ENCODE peak calls at places on chromosome 12, in four cellular contexts. One of them, this sample, is unnamed. For H3K36me3, the result is how much of the 10 kb centered on the place peaks cover.

GRCh38 chr12:47387991-47388390 is 308.2 kb upstream of the AMIGO2 start:
- DNase-seq in neural progenitor cell: no peak
- DNase-seq in endothelial cell of umbilical vein: no peak
- DNase-seq in PC-3: no peak
- DNase-seq in this sample: no peak

GRCh38 chr12:105426766-105427165 is 96.3 kb downstream of the C12orf75 start:
- DNase-seq in neural progenitor cell: no peak
- DNase-seq in endothelial cell of umbilical vein: no peak
- DNase-seq in PC-3: no peak
- DNase-seq in this sample: no peak

GRCh38 chr12:103821773-103822172 is 19.3 kb downstream of the NT5DC3 start:
- DNase-seq in neural progenitor cell: no peak
- DNase-seq in endothelial cell of umbilical vein: no peak
- DNase-seq in PC-3: peak
- DNase-seq in this sample: peak

GRCh38 chr12:103791350-103791920 is 49.6 kb downstream of the NT5DC3 start:
- DNase-seq in neural progenitor cell: no peak
- DNase-seq in endothelial cell of umbilical vein: no peak
- DNase-seq in PC-3: peak
- DNase-seq in this sample: no peak

GRCh38 chr12:121713257-121714155 is 954 bp downstream of the TMEM120B start:
- DNase-seq in neural progenitor cell: no peak
- DNase-seq in endothelial cell of umbilical vein: no peak
- DNase-seq in PC-3: peak
- DNase-seq in this sample: peak

GRCh38 chr12:47712171-47712570 is 6.3 kb upstream of the RPAP3 start:
- DNase-seq in neural progenitor cell: no peak
- DNase-seq in endothelial cell of umbilical vein: no peak
- DNase-seq in PC-3: no peak
- DNase-seq in this sample: no peak

GRCh38 chr12:54304187-54304810 is 3.5 kb upstream of the NFE2 start:
- DNase-seq in neural progenitor cell: no peak
- DNase-seq in endothelial cell of umbilical vein: no peak
- DNase-seq in PC-3: peak
- DNase-seq in this sample: peak

GRCh38 chr12:16857456-16857923 is 251.5 kb upstream of the LMO3 start:
- DNase-seq in neural progenitor cell: no peak
- DNase-seq in endothelial cell of umbilical vein: no peak
- DNase-seq in PC-3: no peak
- DNase-seq in this sample: no peak

GRCh38 chr12:107109726-107110518 is 16.6 kb upstream of the CRY1 start:
- DNase-seq in neural progenitor cell: no peak
- DNase-seq in endothelial cell of umbilical vein: no peak
- DNase-seq in PC-3: no peak
- DNase-seq in this sample: peak

GRCh38 chr12:104304261-104305004 is 894 bp downstream of the EID3 start:
- DNase-seq in neural progenitor cell: no peak
- DNase-seq in endothelial cell of umbilical vein: no peak
- DNase-seq in PC-3: no peak
- DNase-seq in this sample: no peak

GRCh38 chr12:12336049-12336411 is 14.0 kb downstream of the MANSC1 start:
- DNase-seq in neural progenitor cell: no peak
- DNase-seq in endothelial cell of umbilical vein: peak
- DNase-seq in PC-3: no peak
- DNase-seq in this sample: peak

GRCh38 chr12:100473716-100474150 is at the start of gene NR1H4:
- DNase-seq in neural progenitor cell: no peak
- DNase-seq in endothelial cell of umbilical vein: no peak
- DNase-seq in PC-3: no peak
- DNase-seq in this sample: no peak

GRCh38 chr12:38926501-38926900 is 21.1 kb upstream of the CPNE8 start:
- DNase-seq in neural progenitor cell: no peak
- DNase-seq in endothelial cell of umbilical vein: no peak
- DNase-seq in PC-3: no peak
- DNase-seq in this sample: no peak

GRCh38 chr12:15631007-15631715 is 158.0 kb downstream of the EPS8 start:
- DNase-seq in neural progenitor cell: no peak
- DNase-seq in endothelial cell of umbilical vein: no peak
- DNase-seq in PC-3: no peak
- DNase-seq in this sample: no peak

GRCh38 chr12:78674311-78675085 is 190.1 kb upstream of the SYT1 start:
- DNase-seq in neural progenitor cell: no peak
- DNase-seq in endothelial cell of umbilical vein: no peak
- DNase-seq in PC-3: no peak
- DNase-seq in this sample: peak

GRCh38 chr12:67269632-67270578 is 747 bp downstream of the CAND1 start:
- DNase-seq in neural progenitor cell: peak
- DNase-seq in endothelial cell of umbilical vein: peak
- DNase-seq in PC-3: peak
- DNase-seq in this sample: peak

GRCh38 chr12:86186449-86186848 is 69.7 kb downstream of the MGAT4C start:
- DNase-seq in neural progenitor cell: peak
- DNase-seq in endothelial cell of umbilical vein: no peak
- DNase-seq in PC-3: peak
- DNase-seq in this sample: no peak

GRCh38 chr12:52768479-52769200 is 8.5 kb downstream of the KRT76 start:
- DNase-seq in neural progenitor cell: no peak
- DNase-seq in endothelial cell of umbilical vein: no peak
- DNase-seq in PC-3: no peak
- DNase-seq in this sample: no peak

GRCh38 chr12:69580074-69580473 is 5.2 kb upstream of the CCT2 start:
- DNase-seq in neural progenitor cell: no peak
- DNase-seq in endothelial cell of umbilical vein: no peak
- DNase-seq in PC-3: no peak
- DNase-seq in this sample: no peak

GRCh38 chr12:132827763-132828703 is 636 bp downstream of the GOLGA3 start:
- DNase-seq in neural progenitor cell: no peak
- DNase-seq in endothelial cell of umbilical vein: peak
- DNase-seq in PC-3: peak
- DNase-seq in this sample: peak

GRCh38 chr12:75712223-75712622 is 200.8 kb upstream of the KRR1 start:
- DNase-seq in neural progenitor cell: no peak
- DNase-seq in endothelial cell of umbilical vein: no peak
- DNase-seq in PC-3: peak
- DNase-seq in this sample: no peak

GRCh38 chr12:108711486-108712163 is 19.7 kb downstream of the CORO1C start:
- DNase-seq in neural progenitor cell: no peak
- DNase-seq in endothelial cell of umbilical vein: no peak
- DNase-seq in PC-3: no peak
- DNase-seq in this sample: no peak

GRCh38 chr12:116039081-116039480 is 238.4 kb downstream of the MED13L start:
- DNase-seq in neural progenitor cell: no peak
- DNase-seq in endothelial cell of umbilical vein: no peak
- DNase-seq in PC-3: no peak
- DNase-seq in this sample: no peak

GRCh38 chr12:122788387-122788786 is 14.0 kb downstream of the CCDC62 start:
- DNase-seq in neural progenitor cell: no peak
- DNase-seq in endothelial cell of umbilical vein: no peak
- DNase-seq in PC-3: peak
- DNase-seq in this sample: peak

GRCh38 chr12:126182619-126183236 is 1117.5 kb downstream of the AACS start:
- DNase-seq in neural progenitor cell: no peak
- DNase-seq in endothelial cell of umbilical vein: no peak
- DNase-seq in PC-3: no peak
- DNase-seq in this sample: peak

GRCh38 chr12:24396266-24396665 is 446.8 kb upstream of the SOX5 start:
- DNase-seq in neural progenitor cell: peak
- DNase-seq in endothelial cell of umbilical vein: no peak
- DNase-seq in PC-3: no peak
- DNase-seq in this sample: no peak

GRCh38 chr12:115648463-115648862 is 629.0 kb downstream of the MED13L start:
- DNase-seq in neural progenitor cell: no peak
- DNase-seq in endothelial cell of umbilical vein: no peak
- DNase-seq in PC-3: peak
- DNase-seq in this sample: peak

GRCh38 chr12:116717466-116718457 is 20.1 kb downstream of the SPRING1 start:
- DNase-seq in neural progenitor cell: no peak
- DNase-seq in endothelial cell of umbilical vein: no peak
- DNase-seq in PC-3: no peak
- DNase-seq in this sample: no peak

GRCh38 chr12:42326466-42327226 is 679 bp downstream of the PPHLN1 start:
- DNase-seq in neural progenitor cell: peak
- DNase-seq in endothelial cell of umbilical vein: peak
- DNase-seq in PC-3: peak
- DNase-seq in this sample: peak

GRCh38 chr12:97595936-97596335 is 133.3 kb downstream of the RMST start:
- DNase-seq in neural progenitor cell: no peak
- DNase-seq in endothelial cell of umbilical vein: peak
- DNase-seq in PC-3: peak
- DNase-seq in this sample: no peak

GRCh38 chr12:43544703-43545102 is 7.3 kb downstream of the ADAMTS20 start:
- DNase-seq in neural progenitor cell: peak
- DNase-seq in endothelial cell of umbilical vein: no peak
- DNase-seq in PC-3: no peak
- DNase-seq in this sample: no peak

GRCh38 chr12:52370906-52371608 is 3.8 kb upstream of the KRT85 start:
- DNase-seq in neural progenitor cell: peak
- DNase-seq in endothelial cell of umbilical vein: peak
- DNase-seq in PC-3: no peak
- DNase-seq in this sample: peak

GRCh38 chr12:12333980-12334709 is 15.9 kb downstream of the MANSC1 start:
- DNase-seq in neural progenitor cell: peak
- DNase-seq in endothelial cell of umbilical vein: peak
- DNase-seq in PC-3: peak
- DNase-seq in this sample: peak

GRCh38 chr12:51247523-51248206 is 9.0 kb downstream of the DAZAP2 start:
- DNase-seq in neural progenitor cell: no peak
- DNase-seq in endothelial cell of umbilical vein: no peak
- DNase-seq in PC-3: no peak
- DNase-seq in this sample: no peak

GRCh38 chr12:131066207-131066885 is 112.6 kb downstream of the ADGRD1 start:
- DNase-seq in neural progenitor cell: no peak
- DNase-seq in endothelial cell of umbilical vein: no peak
- DNase-seq in PC-3: no peak
- DNase-seq in this sample: no peak
- H3K9ac ChIP-seq in neural progenitor cell: no peak
- H3K9ac ChIP-seq in endothelial cell of umbilical vein: no peak
- H3K9ac ChIP-seq in PC-3: no peak
- H3K9ac ChIP-seq in this sample: no peak

GRCh38 chr12:131720241-131720640 is 9.4 kb downstream of the SFSWAP start:
- DNase-seq in neural progenitor cell: no peak
- DNase-seq in endothelial cell of umbilical vein: no peak
- DNase-seq in PC-3: peak
- DNase-seq in this sample: no peak

GRCh38 chr12:131721548-131721947 is 10.7 kb downstream of the SFSWAP start:
- DNase-seq in neural progenitor cell: no peak
- DNase-seq in endothelial cell of umbilical vein: no peak
- DNase-seq in PC-3: no peak
- DNase-seq in this sample: no peak

GRCh38 chr12:131720921-131721320 is 10.0 kb downstream of the SFSWAP start:
- DNase-seq in neural progenitor cell: no peak
- DNase-seq in endothelial cell of umbilical vein: no peak
- DNase-seq in PC-3: no peak
- DNase-seq in this sample: no peak

GRCh38 chr12:131724534-131724933 is 13.6 kb downstream of the SFSWAP start:
- DNase-seq in neural progenitor cell: no peak
- DNase-seq in endothelial cell of umbilical vein: no peak
- DNase-seq in PC-3: no peak
- DNase-seq in this sample: no peak

GRCh38 chr12:131723532-131723931 is 12.6 kb downstream of the SFSWAP start:
- DNase-seq in neural progenitor cell: peak
- DNase-seq in endothelial cell of umbilical vein: no peak
- DNase-seq in PC-3: no peak
- DNase-seq in this sample: no peak
- H3K36me3 ChIP-seq in neural progenitor cell: under half
- H3K36me3 ChIP-seq in endothelial cell of umbilical vein: under half
- H3K36me3 ChIP-seq in PC-3: half or more
- H3K36me3 ChIP-seq in this sample: half or more

GRCh38 chr12:112124918-112125249 is 476 bp upstream of the TRAFD1 start:
- DNase-seq in neural progenitor cell: no peak
- DNase-seq in endothelial cell of umbilical vein: no peak
- DNase-seq in PC-3: no peak
- DNase-seq in this sample: no peak

GRCh38 chr12:112125250-112125999 is at the start of gene TRAFD1:
- DNase-seq in neural progenitor cell: peak
- DNase-seq in endothelial cell of umbilical vein: peak
- DNase-seq in PC-3: peak
- DNase-seq in this sample: peak

GRCh38 chr12:112126000-112126431 is 656 bp downstream of the TRAFD1 start:
- DNase-seq in neural progenitor cell: peak
- DNase-seq in endothelial cell of umbilical vein: peak
- DNase-seq in PC-3: no peak
- DNase-seq in this sample: peak

GRCh38 chr12:112121780-112122565 is 3.4 kb upstream of the TRAFD1 start:
- DNase-seq in neural progenitor cell: no peak
- DNase-seq in endothelial cell of umbilical vein: no peak
- DNase-seq in PC-3: peak
- DNase-seq in this sample: peak

DNA sequence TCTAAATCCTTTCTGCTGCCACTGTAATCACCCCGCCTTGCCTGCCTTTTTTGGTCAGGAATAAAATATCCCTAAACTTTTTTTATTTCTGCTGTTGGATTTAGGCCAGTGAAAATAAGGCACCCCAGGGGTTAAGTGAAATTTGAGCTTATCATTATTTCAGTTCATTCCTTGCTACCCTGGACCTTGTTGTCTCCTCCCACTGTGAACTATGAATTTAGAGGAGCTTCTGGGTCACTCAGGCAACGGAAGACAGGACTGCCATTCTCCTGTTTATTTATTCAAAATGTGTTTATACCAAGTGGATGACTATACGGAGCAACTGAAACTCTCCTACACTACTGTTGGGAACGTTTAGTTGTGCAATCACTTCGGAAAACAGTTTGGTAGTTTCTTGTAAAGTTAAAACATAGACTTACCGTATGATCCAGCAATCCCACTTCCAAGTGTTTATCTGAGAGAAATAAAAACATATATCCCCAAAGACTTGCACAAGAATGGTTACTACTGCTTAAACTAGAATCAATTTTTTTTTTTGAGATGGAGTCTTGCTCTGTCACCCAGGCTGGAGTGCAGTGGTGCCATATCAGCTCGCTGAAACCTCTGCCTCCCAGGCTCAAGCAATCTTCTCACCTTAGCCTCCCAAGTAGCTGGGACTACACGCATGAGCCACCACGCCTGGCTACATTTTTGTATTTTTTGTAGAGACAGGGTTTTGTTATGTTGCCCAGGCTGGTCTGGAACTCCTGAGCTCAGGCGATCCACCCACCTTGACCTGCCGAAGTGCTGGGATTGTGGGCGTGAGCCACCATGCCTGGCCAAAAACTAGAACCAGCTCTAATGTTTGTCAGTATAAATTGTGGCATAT is 2.3 kb upstream of the TRAFD1 start:
- DNase-seq in neural progenitor cell: no peak
- DNase-seq in endothelial cell of umbilical vein: no peak
- DNase-seq in PC-3: no peak
- DNase-seq in this sample: peak
- H3K9ac ChIP-seq in neural progenitor cell: no peak
- H3K9ac ChIP-seq in endothelial cell of umbilical vein: no peak
- H3K9ac ChIP-seq in PC-3: no peak
- H3K9ac ChIP-seq in this sample: peak

GRCh38 chr12:109910254-109910968 is 10.3 kb downstream of the TCHP start:
- DNase-seq in neural progenitor cell: no peak
- DNase-seq in endothelial cell of umbilical vein: no peak
- DNase-seq in PC-3: no peak
- DNase-seq in this sample: no peak
- H3K36me3 ChIP-seq in neural progenitor cell: under half
- H3K36me3 ChIP-seq in endothelial cell of umbilical vein: under half
- H3K36me3 ChIP-seq in PC-3: half or more
- H3K36me3 ChIP-seq in this sample: half or more

This sample was measured in adipocyte.